ENCODE peak calls at places on chromosomes 1 and 21, in nine cellular contexts. A is Peyer's patch, B is tibial nerve, Y is PC-3, X is Panc1, T is astrocyte, L is breast epithelium, U is fibroblast of lung, W is colonic mucosa. I is an unnamed sample.

GRCh38 chr1:46806196-46807020 is 7.6 kb downstream of the CYP4B1 start:
- DNase-seq in A (peak), B (peak), Y (no peak), X (no peak), T (no peak), L (no peak), U (no peak), W (no peak), I (no peak)

GRCh38 chr1:186925881-186926676 is 97.3 kb downstream of the PLA2G4A start:
- DNase-seq in A (no peak), B (no peak), Y (peak), X (no peak), T (no peak), L (no peak), U (peak), W (no peak), I (no peak)

GRCh38 chr1:115687744-115688143 is 46.0 kb downstream of the VANGL1 start:
- DNase-seq in A (no peak), B (no peak), Y (no peak), X (no peak), T (no peak), L (no peak), U (no peak), W (no peak), I (no peak)

GRCh38 chr1:18970762-18971161 is 14.3 kb upstream of the IFFO2 start:
- DNase-seq in A (no peak), B (no peak), Y (peak), X (no peak), T (no peak), L (no peak), U (no peak), W (no peak), I (peak)

GRCh38 chr1:184223216-184223615 is 163.6 kb upstream of the C1orf21 start:
- DNase-seq in A (no peak), B (no peak), Y (peak), X (no peak), T (no peak), L (no peak), U (no peak), W (no peak), I (no peak)

GRCh38 chr1:224175615-224176014 is 7.4 kb upstream of the DEGS1 start:
- DNase-seq in A (no peak), B (no peak), Y (no peak), X (no peak), T (no peak), L (no peak), U (no peak), W (no peak), I (no peak)

GRCh38 chr1:76433528-76433927 is 359.0 kb downstream of the ST6GALNAC3 start:
- DNase-seq in A (no peak), B (no peak), Y (no peak), X (no peak), T (peak), L (no peak), U (peak), W (no peak), I (no peak)

GRCh38 chr1:195939844-195940243 is 668.4 kb downstream of the KCNT2 start:
- DNase-seq in A (no peak), B (no peak), Y (peak), X (no peak), T (no peak), L (no peak), U (peak), W (no peak), I (peak)

GRCh38 chr1:42950146-42950480 is 8.6 kb downstream of the SLC2A1 start:
- DNase-seq in A (no peak), B (no peak), Y (peak), X (no peak), T (peak), L (no peak), U (peak), W (no peak), I (no peak)

GRCh38 chr1:118100686-118101300 is 84.2 kb downstream of the SPAG17 start:
- DNase-seq in A (peak), B (no peak), Y (peak), X (no peak), T (peak), L (no peak), U (no peak), W (peak), I (no peak)

GRCh38 chr1:47871799-47872353 is 125.3 kb downstream of the TRABD2B start:
- DNase-seq in A (peak), B (no peak), Y (peak), X (no peak), T (no peak), L (no peak), U (no peak), W (no peak), I (peak)

GRCh38 chr1:70887936-70888335 is 159.7 kb downstream of the PTGER3 start:
- DNase-seq in A (no peak), B (no peak), Y (no peak), X (no peak), T (no peak), L (no peak), U (no peak), W (no peak), I (no peak)

GRCh38 chr1:9009438-9010366 is 16.5 kb downstream of the SLC2A7 start:
- DNase-seq in A (peak), B (no peak), Y (peak), X (no peak), T (no peak), L (no peak), U (peak), W (no peak), I (no peak)

GRCh38 chr1:219266524-219266923 is 92.8 kb downstream of the LYPLAL1 start:
- DNase-seq in A (no peak), B (no peak), Y (peak), X (no peak), T (no peak), L (no peak), U (peak), W (no peak), I (no peak)

GRCh38 chr1:92851729-92852128 is 19.9 kb downstream of the RPL5 start:
- DNase-seq in A (no peak), B (no peak), Y (no peak), X (no peak), T (no peak), L (no peak), U (no peak), W (no peak), I (no peak)

GRCh38 chr1:222828939-222829338 is 14.1 kb downstream of the DISP1 start:
- DNase-seq in A (no peak), B (no peak), Y (peak), X (no peak), T (no peak), L (no peak), U (no peak), W (no peak), I (no peak)
- TF ChIP-seq CTCF in A (no peak), B (peak), Y (peak), X (peak), T (no peak), L (no peak), U (no peak), W (no peak), I (peak)

DNA sequence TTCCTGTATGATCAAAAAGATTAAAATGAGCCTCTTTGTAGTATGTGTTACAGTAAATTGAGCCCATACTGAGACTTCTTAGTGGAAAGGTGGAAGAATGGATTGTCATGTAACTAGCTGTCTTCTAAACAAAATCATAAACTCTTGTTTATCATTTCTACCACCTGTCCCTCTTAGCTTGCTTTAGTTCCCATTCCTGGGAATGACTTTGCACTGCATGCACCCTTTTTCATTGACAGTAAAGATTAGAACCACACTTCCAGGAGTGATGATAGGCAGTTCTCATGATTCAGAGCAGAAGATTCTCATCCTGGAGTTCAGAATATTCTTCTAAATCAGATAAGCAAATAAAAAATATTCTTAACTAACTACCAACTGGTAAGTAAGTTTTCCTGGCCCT is 28.0 kb downstream of the DENND2D start:
- DNase-seq in A (no peak), B (no peak), Y (no peak), X (no peak), T (no peak), L (no peak), U (no peak), W (no peak), I (no peak)
- H3K27ac ChIP-seq in A (no peak), B (no peak), Y (no peak), X (no peak), T (no peak), L (no peak), U (no peak), W (no peak), I (no peak)

DNA sequence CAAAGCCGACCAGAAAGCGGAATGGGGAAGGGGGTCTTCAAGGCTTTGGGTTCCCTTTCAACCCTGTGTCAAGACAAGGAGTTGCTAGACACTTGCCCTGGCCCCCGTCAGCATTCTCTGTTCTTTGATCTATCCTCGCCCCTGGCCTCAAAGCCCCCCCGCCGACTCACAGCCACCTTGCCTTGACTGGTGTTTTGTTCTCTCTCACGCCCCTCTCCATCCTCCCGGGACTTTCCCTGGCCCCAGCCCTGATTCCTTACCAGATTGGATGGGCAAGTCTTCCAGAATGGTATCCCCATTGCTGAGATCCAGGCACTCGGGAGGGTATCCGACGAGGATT is 610 bp downstream of the YOD1 start:
- DNase-seq in A (no peak), B (no peak), Y (no peak), X (no peak), T (no peak), L (no peak), U (no peak), W (peak), I (no peak)
- TF ChIP-seq CTCF in A (no peak), B (no peak), Y (no peak), X (no peak), T (no peak), L (no peak), U (no peak), W (no peak), I (no peak)

GRCh38 chr1:201126832-201127754 is at the start of gene ASCL5:
- DNase-seq in A (peak), B (no peak), Y (peak), X (no peak), T (peak), L (no peak), U (peak), W (peak), I (peak)
- H3K27ac ChIP-seq in A (no peak), B (no peak), Y (peak), X (no peak), T (no peak), L (no peak), U (no peak), W (no peak), I (peak)

GRCh38 chr1:241998412-241998921 is 431 bp downstream of the MAP1LC3C start:
- DNase-seq in A (peak), B (peak), Y (peak), X (peak), T (peak), L (peak), U (peak), W (peak), I (peak)
- TF ChIP-seq CTCF in A (peak), B (peak), Y (peak), X (peak), T (peak), L (peak), U (peak), W (peak), I (peak)

DNA sequence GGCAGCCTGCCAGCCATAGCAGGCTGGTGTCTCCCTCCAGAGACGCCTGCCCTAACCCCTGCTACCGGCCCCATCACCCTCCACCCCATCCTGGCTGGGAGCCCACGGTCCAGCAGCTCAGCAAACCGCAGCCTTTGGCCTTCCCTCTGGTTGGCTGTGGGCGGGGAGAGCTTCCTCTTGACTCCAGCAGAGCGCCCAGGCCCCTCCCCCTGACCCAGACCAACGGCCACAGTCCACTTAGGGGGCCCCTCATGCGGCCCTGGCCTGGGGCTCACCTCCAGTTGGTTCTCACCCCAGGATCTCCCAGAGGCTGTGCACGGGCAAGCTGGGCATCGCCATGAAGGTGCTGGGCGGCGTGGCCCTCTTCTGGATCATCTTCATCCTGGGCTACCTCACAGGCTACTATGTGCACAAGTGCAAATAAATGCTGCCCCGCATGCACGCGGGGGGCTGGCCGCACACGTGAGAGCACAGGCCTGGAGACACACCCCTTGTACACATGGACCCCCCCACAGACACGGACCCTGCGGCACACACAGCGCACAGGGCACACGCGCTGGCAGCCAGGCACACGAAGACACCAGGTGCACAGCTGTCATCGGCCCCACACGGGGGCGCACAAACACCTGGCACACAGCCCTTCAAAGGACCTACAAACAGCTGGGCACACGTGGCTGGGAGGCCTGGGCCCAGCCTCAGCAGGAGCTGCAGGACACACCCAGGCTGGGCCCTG is 3.1 kb downstream of the SMIM1 start:
- DNase-seq in A (peak), B (no peak), Y (peak), X (peak), T (peak), L (no peak), U (peak), W (peak), I (peak)
- H3K27ac ChIP-seq in A (no peak), B (no peak), Y (no peak), X (peak), T (no peak), L (peak), U (no peak), W (no peak), I (peak)

DNA sequence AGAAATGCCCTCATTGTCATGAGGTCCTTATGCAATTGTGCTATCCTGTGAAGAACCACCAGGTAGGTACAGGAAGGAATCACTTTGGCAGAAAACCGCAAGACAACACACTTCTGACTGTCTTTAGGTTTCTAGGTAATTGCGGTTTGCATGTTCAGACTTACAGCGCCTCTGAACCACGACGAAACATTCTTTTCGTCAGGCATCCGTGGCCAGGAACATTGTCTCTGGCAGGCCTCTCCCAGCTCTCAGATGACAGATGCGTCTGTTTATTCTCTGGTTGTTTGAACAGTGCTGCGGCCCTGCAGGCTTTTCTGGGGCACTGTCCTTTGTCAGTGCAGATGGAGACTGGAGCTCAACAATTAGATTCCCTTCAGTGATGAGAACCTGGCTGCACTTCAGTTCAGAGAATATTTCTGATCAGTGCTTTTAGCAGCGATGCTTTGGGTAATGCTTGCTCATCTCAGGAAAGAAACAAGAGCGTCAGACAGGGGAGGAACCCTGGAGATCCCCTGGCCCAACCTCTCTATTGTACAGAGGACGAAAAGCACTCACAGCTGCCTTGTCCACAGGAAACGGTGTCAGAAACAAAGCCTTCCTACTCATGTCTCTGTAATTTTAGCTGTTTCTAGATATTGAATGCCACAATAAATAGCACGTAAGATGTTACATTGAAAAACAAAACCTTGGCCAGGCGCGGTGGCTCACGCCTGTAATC is 63.5 kb downstream of the B3GALT5 start:
- DNase-seq in A (no peak), B (no peak), Y (peak), X (no peak), T (peak), L (no peak), U (no peak), W (no peak), I (peak)
- TF ChIP-seq CTCF in A (no peak), B (no peak), Y (no peak), X (no peak), T (no peak), L (peak), U (no peak), W (no peak), I (no peak)

I was measured in RWPE1.